ENCODE peak calls at places on chromosomes 2 and 18, in four cellular contexts. One of them, this sample, is unnamed.

GRCh38 chr2:224807153-224807964 is 91.2 kb upstream of the CCDC195 start:
- DNase-seq in heart left ventricle: no peak
- DNase-seq in tibial nerve: no peak
- DNase-seq in amniotic stem cell: no peak
- DNase-seq in this sample: no peak

GRCh38 chr2:169767243-169767888 is 31.3 kb upstream of the SSB start:
- DNase-seq in heart left ventricle: no peak
- DNase-seq in amniotic stem cell: no peak
- DNase-seq in tibial nerve: peak
- DNase-seq in this sample: no peak

GRCh38 chr2:10810175-10811161 is 2.1 kb downstream of the PDIA6 start:
- DNase-seq in amniotic stem cell: no peak
- DNase-seq in heart left ventricle: no peak
- DNase-seq in tibial nerve: no peak
- DNase-seq in this sample: no peak

GRCh38 chr2:144328933-144329332 is 191.0 kb downstream of the ZEB2 start:
- DNase-seq in amniotic stem cell: no peak
- DNase-seq in heart left ventricle: no peak
- DNase-seq in tibial nerve: no peak
- DNase-seq in this sample: no peak

GRCh38 chr2:70732736-70733427 is 35.1 kb downstream of the ADD2 start:
- DNase-seq in tibial nerve: no peak
- DNase-seq in heart left ventricle: no peak
- DNase-seq in amniotic stem cell: no peak
- DNase-seq in this sample: no peak

GRCh38 chr18:12976305-12976704 is 14.9 kb upstream of the CEP192 start:
- DNase-seq in heart left ventricle: no peak
- DNase-seq in tibial nerve: no peak
- DNase-seq in amniotic stem cell: no peak
- DNase-seq in this sample: no peak

GRCh38 chr2:23199115-23199918 is 185.7 kb upstream of the KLHL29 start:
- DNase-seq in tibial nerve: no peak
- DNase-seq in heart left ventricle: no peak
- DNase-seq in amniotic stem cell: peak
- DNase-seq in this sample: no peak

GRCh38 chr2:42457011-42457410 is 36.8 kb downstream of the KCNG3 start:
- DNase-seq in tibial nerve: no peak
- DNase-seq in amniotic stem cell: no peak
- DNase-seq in heart left ventricle: no peak
- DNase-seq in this sample: no peak

GRCh38 chr2:42568431-42569115 is at the start of gene MTA3:
- DNase-seq in heart left ventricle: peak
- DNase-seq in tibial nerve: peak
- DNase-seq in amniotic stem cell: no peak
- DNase-seq in this sample: no peak

GRCh38 chr18:56196495-56197225 is 441.7 kb downstream of the TXNL1 start:
- DNase-seq in tibial nerve: no peak
- DNase-seq in amniotic stem cell: no peak
- DNase-seq in heart left ventricle: no peak
- DNase-seq in this sample: no peak

GRCh38 chr2:227816507-227817274 is 3.0 kb downstream of the CCL20 start:
- DNase-seq in heart left ventricle: no peak
- DNase-seq in tibial nerve: no peak
- DNase-seq in amniotic stem cell: no peak
- DNase-seq in this sample: no peak

GRCh38 chr2:69131983-69132675 is 119.2 kb downstream of the ANTXR1 start:
- DNase-seq in heart left ventricle: no peak
- DNase-seq in amniotic stem cell: no peak
- DNase-seq in tibial nerve: no peak
- DNase-seq in this sample: no peak

GRCh38 chr2:168034586-168034985 is 212.8 kb downstream of the STK39 start:
- DNase-seq in tibial nerve: no peak
- DNase-seq in heart left ventricle: no peak
- DNase-seq in amniotic stem cell: no peak
- DNase-seq in this sample: no peak

GRCh38 chr2:180111901-180112300 is 104.8 kb upstream of the CWC22 start:
- DNase-seq in heart left ventricle: no peak
- DNase-seq in tibial nerve: no peak
- DNase-seq in amniotic stem cell: no peak
- DNase-seq in this sample: no peak

GRCh38 chr2:175445276-175445675 is 263.8 kb upstream of the ATP5MC3 start:
- DNase-seq in amniotic stem cell: no peak
- DNase-seq in heart left ventricle: no peak
- DNase-seq in tibial nerve: no peak
- DNase-seq in this sample: no peak